ENCODE peak calls at places on chromosomes 12 and 14, in four cellular contexts. S, A, W and J are unnamed samples.

GRCh38 chr14:104887623-104888488 is 22.8 kb downstream of the CEP170B start:
- DNase-seq in S (no peak), A (peak), W (no peak), J (no peak)

GRCh38 chr12:101667591-101667990 is 29.8 kb upstream of the CHPT1 start:
- DNase-seq in S (no peak), A (no peak), W (no peak), J (no peak)

GRCh38 chr14:64707661-64708060 is 3.4 kb downstream of the PLEKHG3 start:
- DNase-seq in S (no peak), A (no peak), W (no peak), J (no peak)

GRCh38 chr12:71754461-71755145 is at the start of gene RAB21:
- DNase-seq in S (peak), A (peak), W (peak), J (peak)

GRCh38 chr12:51621155-51621922 is 30.3 kb downstream of the SCN8A start:
- DNase-seq in S (no peak), A (no peak), W (no peak), J (no peak)

GRCh38 chr12:102740157-102741032 is 176.6 kb downstream of the PAH start:
- DNase-seq in S (peak), A (no peak), W (no peak), J (peak)

GRCh38 chr12:91216871-91217270 is 34.3 kb upstream of the DCN start:
- DNase-seq in S (no peak), A (no peak), W (no peak), J (no peak)

GRCh38 chr12:116420476-116420875 is 138.7 kb upstream of the MAP1LC3B2 start:
- DNase-seq in S (no peak), A (no peak), W (no peak), J (no peak)

GRCh38 chr12:953776-954175 is 4.3 kb upstream of the RAD52 start:
- DNase-seq in S (no peak), A (no peak), W (no peak), J (peak)

GRCh38 chr12:113723631-113724030 is 242.5 kb downstream of the RBM19 start:
- DNase-seq in S (no peak), A (no peak), W (no peak), J (no peak)

GRCh38 chr14:93037354-93037753 is 78.4 kb downstream of the ITPK1 start:
- DNase-seq in S (no peak), A (peak), W (no peak), J (no peak)

GRCh38 chr12:117853600-117853999 is 115.2 kb downstream of the KSR2 start:
- DNase-seq in S (no peak), A (no peak), W (no peak), J (no peak)

GRCh38 chr14:102540310-102541028 is 30.9 kb upstream of the ANKRD9 start:
- DNase-seq in S (peak), A (no peak), W (no peak), J (no peak)

GRCh38 chr12:65121049-65121955 is at the start of gene WIF1:
- DNase-seq in S (peak), A (peak), W (peak), J (no peak)

DNA sequence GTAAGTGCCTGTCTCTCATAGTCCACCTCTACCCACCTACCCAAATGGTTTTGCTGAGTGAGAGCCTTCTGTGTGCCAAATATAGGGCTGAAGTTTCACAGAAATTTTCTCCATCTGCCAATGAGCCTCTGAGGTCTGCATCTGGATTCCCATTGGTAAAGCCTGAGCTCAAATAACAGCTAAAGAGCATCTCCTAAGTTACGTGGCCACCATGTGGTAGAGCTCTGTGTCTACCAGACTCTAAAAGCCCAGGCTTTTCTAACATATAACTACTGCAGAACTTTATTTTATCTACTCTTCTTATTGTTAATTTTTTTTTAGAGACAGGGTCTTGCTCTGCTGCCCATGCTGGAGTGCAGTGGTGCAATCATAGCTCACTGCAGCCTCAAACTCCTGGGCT is 16.0 kb downstream of the AMDHD1 start:
- DNase-seq in S (peak), A (no peak), W (no peak), J (no peak)
- TF ChIP-seq CTCF in S (peak), A (no peak), W (peak), J (peak)

GRCh38 chr14:99235578-99235977 is 36.4 kb downstream of the BCL11B start:
- DNase-seq in S (no peak), A (no peak), W (no peak), J (no peak)

GRCh38 chr14:99234366-99234765 is 37.6 kb downstream of the BCL11B start:
- DNase-seq in S (no peak), A (peak), W (no peak), J (no peak)

GRCh38 chr14:99233222-99234035 is 38.6 kb downstream of the BCL11B start:
- DNase-seq in S (no peak), A (peak), W (no peak), J (no peak)

GRCh38 chr14:99236386-99237133 is 35.4 kb downstream of the BCL11B start:
- DNase-seq in S (no peak), A (no peak), W (no peak), J (no peak)

DNA sequence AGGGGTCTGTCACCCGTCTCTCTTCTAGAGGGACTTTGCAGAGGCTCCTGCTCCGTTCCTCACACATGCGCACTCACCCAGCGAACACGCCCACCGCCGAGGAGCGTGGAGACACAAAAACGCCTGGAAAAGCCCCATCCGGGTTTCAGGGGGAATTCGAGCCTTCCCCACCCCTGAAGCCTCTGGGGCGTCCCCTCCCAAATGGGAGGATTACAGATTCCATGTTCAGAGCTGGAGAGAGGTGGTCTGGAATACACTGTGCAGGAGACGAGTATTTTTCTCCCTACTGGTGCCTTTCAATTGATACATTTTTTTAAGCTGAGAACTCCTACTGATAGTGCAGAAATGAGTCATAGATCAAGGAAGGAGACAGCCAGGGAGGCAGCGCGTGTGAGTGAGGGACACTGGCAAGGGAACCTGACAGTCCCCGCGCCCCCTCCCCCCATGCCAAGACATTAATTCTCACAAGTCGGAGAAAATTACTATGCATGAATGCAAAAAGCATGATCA is 37.0 kb downstream of the BCL11B start:
- DNase-seq in S (peak), A (no peak), W (no peak), J (no peak)
- H3K4me3 ChIP-seq in S (peak), A (no peak), W (no peak), J (no peak)

GRCh38 chr14:71105177-71105576 is 197.9 kb downstream of the PCNX1 start:
- DNase-seq in S (no peak), A (no peak), W (no peak), J (no peak)

GRCh38 chr14:71108398-71109114 is 201.3 kb downstream of the PCNX1 start:
- DNase-seq in S (no peak), A (no peak), W (no peak), J (no peak)

GRCh38 chr14:71107921-71108320 is 200.7 kb downstream of the PCNX1 start:
- DNase-seq in S (no peak), A (no peak), W (no peak), J (no peak)

GRCh38 chr14:71103662-71104484 is 196.6 kb downstream of the PCNX1 start:
- DNase-seq in S (peak), A (no peak), W (no peak), J (no peak)
- TF ChIP-seq CTCF in S (peak), A (peak), W (peak), J (peak)

DNA sequence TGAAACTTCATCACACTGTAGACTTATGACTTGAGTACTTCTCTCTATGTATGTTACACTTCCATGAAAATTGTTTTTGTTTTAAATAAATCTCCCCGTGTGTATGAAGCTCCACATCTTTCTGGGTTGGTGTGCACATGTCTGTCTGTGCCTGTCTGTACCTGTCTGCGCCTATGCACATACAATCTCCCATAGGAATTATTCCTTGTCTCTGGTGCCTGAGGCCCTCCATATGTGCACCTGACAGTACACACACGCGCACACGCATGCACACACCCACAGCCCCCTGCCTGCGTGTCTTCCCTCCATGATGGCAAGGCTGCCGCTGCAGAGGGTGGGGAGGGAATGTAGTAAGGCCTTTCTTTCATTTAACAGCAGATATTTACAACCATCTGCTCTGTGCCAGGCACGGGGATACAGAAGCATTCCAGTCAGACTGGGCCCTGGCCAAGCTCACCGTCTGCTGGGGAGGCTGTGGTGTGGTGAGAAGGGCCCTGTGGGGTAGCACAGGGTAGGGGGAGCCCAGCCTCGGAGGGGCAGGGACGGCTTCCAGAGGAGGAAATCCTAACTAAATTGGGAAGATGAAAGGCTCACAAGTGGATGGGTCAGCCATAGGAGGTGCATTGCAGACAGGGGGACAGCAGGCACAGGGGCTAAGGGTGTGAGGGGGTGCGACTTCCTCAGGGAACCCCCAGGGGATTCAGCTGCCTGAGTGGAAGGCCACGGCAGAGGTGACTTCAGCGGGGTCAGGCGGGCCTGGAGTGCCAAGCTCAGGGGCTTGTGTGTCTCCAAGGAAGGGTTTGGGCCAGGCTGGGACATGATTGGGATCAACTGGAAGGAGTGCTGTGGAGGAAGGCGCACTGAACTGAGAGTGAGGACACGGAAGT is 26.1 kb downstream of the KRT8 start:
- DNase-seq in S (no peak), A (no peak), W (no peak), J (no peak)
- H3K4me3 ChIP-seq in S (peak), A (no peak), W (no peak), J (no peak)